ENCODE peak calls at places on chromosomes 5 and 9, in ten cellular contexts. T is C1 segment of cervical spinal cord; R is activated CD8-positive, alpha-beta memory T cell treated with anti-CD3 and anti-CD28 coated beads for 48 hours; A is stimulated activated CD4-positive, alpha-beta T cell treated with anti-CD3 and anti-CD28 coated beads, Interleukin-1b, Interleukin-23, amount 100 ng/mL, for 1 hour; E is RPMI7951; M is GOT3; N is GM12891; I is OCI-LY7; K is activated T-helper 1 cell treated with Interleukin-2 at 50 U/mL for 16 hours; C is esophagus squamous epithelium. L is an unnamed sample.
A peak's percentile ranks its signal among the peaks of the same experiment; 100 is the strongest.

GRCh38 chr9:73132034-73132776 is 19.5 kb upstream of the ANXA1 start:
- DNase-seq in T (peak; percentile 10), R (peak; percentile 16), A (peak; percentile 19), E (peak; percentile 83), M (no peak), N (peak; percentile 9), I (peak; percentile 40), K (peak; percentile 43), C (no peak), L (peak; percentile 53)

GRCh38 chr5:160665460-160665859 is 186.6 kb downstream of the ATP10B start:
- DNase-seq in T (no peak), R (no peak), A (no peak), E (no peak), M (no peak), N (no peak), I (no peak), K (no peak), C (no peak), L (no peak)

GRCh38 chr5:152532714-152533113 is 127.6 kb upstream of the NMUR2 start:
- DNase-seq in T (no peak), R (no peak), A (no peak), E (peak; percentile 39), M (no peak), N (no peak), I (peak; percentile 54), K (no peak), C (no peak), L (no peak)

GRCh38 chr5:33441241-33441844 is 578 bp downstream of the TARS1 start:
- DNase-seq in T (no peak), R (no peak), A (no peak), E (peak; percentile 76), M (no peak), N (no peak), I (peak; percentile 54), K (peak; percentile 7), C (no peak), L (peak; percentile 6)

GRCh38 chr5:2277886-2278285 is 395.2 kb upstream of the IRX4 start:
- DNase-seq in T (no peak), R (no peak), A (no peak), E (no peak), M (no peak), N (no peak), I (no peak), K (no peak), C (no peak), L (no peak)

GRCh38 chr5:179819296-179820126 is 1.2 kb upstream of the SQSTM1 start:
- DNase-seq in T (peak; percentile 56), R (no peak), A (no peak), E (peak; percentile 82), M (peak; percentile 54), N (no peak), I (peak; percentile 47), K (no peak), C (no peak), L (peak; percentile 28)

GRCh38 chr5:113293613-113294340 is 141.0 kb downstream of the TSSK1B start:
- DNase-seq in T (no peak), R (no peak), A (no peak), E (peak; percentile 26), M (no peak), N (peak; percentile 18), I (no peak), K (no peak), C (no peak), L (no peak)

GRCh38 chr5:154587123-154587725 is 109.2 kb upstream of the HAND1 start:
- DNase-seq in T (no peak), R (no peak), A (no peak), E (no peak), M (no peak), N (no peak), I (no peak), K (no peak), C (no peak), L (no peak)

GRCh38 chr5:178340637-178341036 is 108.0 kb upstream of the PHYKPL start:
- DNase-seq in T (no peak), R (no peak), A (no peak), E (no peak), M (no peak), N (no peak), I (no peak), K (no peak), C (no peak), L (no peak)

GRCh38 chr9:72947987-72948465 is 4.8 kb downstream of the ALDH1A1 start:
- DNase-seq in T (no peak), R (no peak), A (no peak), E (no peak), M (no peak), N (no peak), I (no peak), K (no peak), C (no peak), L (no peak)

GRCh38 chr9:88090151-88090581 is 48.1 kb downstream of the SPATA31C2 start:
- DNase-seq in T (no peak), R (no peak), A (no peak), E (peak; percentile 22), M (no peak), N (no peak), I (no peak), K (no peak), C (no peak), L (no peak)

GRCh38 chr5:72326298-72326649 is 6.1 kb downstream of the PTCD2 start:
- DNase-seq in T (no peak), R (no peak), A (no peak), E (no peak), M (no peak), N (no peak), I (no peak), K (no peak), C (no peak), L (no peak)

GRCh38 chr9:92293075-92293354 is 482 bp downstream of the IARS1 start:
- DNase-seq in T (no peak), R (no peak), A (no peak), E (no peak), M (no peak), N (no peak), I (peak; percentile 17), K (no peak), C (no peak), L (no peak)

GRCh38 chr9:3863686-3864085 is 337.9 kb upstream of the RFX3 start:
- DNase-seq in T (no peak), R (no peak), A (no peak), E (no peak), M (no peak), N (no peak), I (no peak), K (no peak), C (no peak), L (no peak)

GRCh38 chr9:83430681-83431080 is 107.5 kb downstream of the FRMD3 start:
- DNase-seq in T (no peak), R (no peak), A (no peak), E (no peak), M (no peak), N (no peak), I (no peak), K (no peak), C (no peak), L (no peak)

GRCh38 chr5:31213676-31214638 is 20.5 kb downstream of the CDH6 start:
- DNase-seq in T (no peak), R (no peak), A (no peak), E (no peak), M (no peak), N (no peak), I (no peak), K (no peak), C (no peak), L (no peak)

GRCh38 chr9:14887149-14887548 is 23.1 kb downstream of the FREM1 start:
- DNase-seq in T (no peak), R (no peak), A (no peak), E (no peak), M (no peak), N (no peak), I (no peak), K (no peak), C (no peak), L (no peak)

GRCh38 chr9:128862401-128862851 is 19.3 kb downstream of the KYAT1 start:
- DNase-seq in T (no peak), R (no peak), A (no peak), E (no peak), M (no peak), N (no peak), I (no peak), K (no peak), C (no peak), L (no peak)

GRCh38 chr5:57302164-57302563 is 128.3 kb downstream of the GPBP1 start:
- DNase-seq in T (no peak), R (no peak), A (no peak), E (peak; percentile 89), M (no peak), N (no peak), I (no peak), K (no peak), C (no peak), L (peak; percentile 14)

GRCh38 chr5:30605693-30606268 is 587.7 kb upstream of the CDH6 start:
- DNase-seq in T (no peak), R (no peak), A (no peak), E (no peak), M (no peak), N (no peak), I (no peak), K (no peak), C (no peak), L (no peak)

GRCh38 chr5:32042571-32042970 is 131.5 kb downstream of the GOLPH3 start:
- DNase-seq in T (no peak), R (no peak), A (no peak), E (peak; percentile 86), M (no peak), N (no peak), I (no peak), K (no peak), C (no peak), L (no peak)

GRCh38 chr9:106287108-106287631 is 575.8 kb upstream of the ZNF462 start:
- DNase-seq in T (no peak), R (no peak), A (no peak), E (peak; percentile 84), M (no peak), N (no peak), I (no peak), K (no peak), C (no peak), L (no peak)

GRCh38 chr5:102450313-102450990 is 48.3 kb downstream of the SLCO6A1 start:
- DNase-seq in T (no peak), R (no peak), A (no peak), E (peak; percentile 71), M (no peak), N (no peak), I (no peak), K (no peak), C (no peak), L (no peak)

GRCh38 chr5:146644811-146645210 is 128.8 kb upstream of the GPR151 start:
- DNase-seq in T (no peak), R (no peak), A (no peak), E (no peak), M (no peak), N (no peak), I (no peak), K (no peak), C (no peak), L (no peak)

GRCh38 chr5:109316631-109317030 is 93.1 kb downstream of the PJA2 start:
- DNase-seq in T (no peak), R (no peak), A (no peak), E (peak; percentile 53), M (no peak), N (no peak), I (no peak), K (no peak), C (no peak), L (no peak)

GRCh38 chr9:136050706-136051567 is 44.2 kb downstream of the NACC2 start:
- DNase-seq in T (no peak), R (no peak), A (no peak), E (no peak), M (no peak), N (peak; percentile 30), I (no peak), K (no peak), C (no peak), L (no peak)

GRCh38 chr5:160339406-160340140 is 27.2 kb upstream of the CCNJL start:
- DNase-seq in T (no peak), R (no peak), A (no peak), E (no peak), M (no peak), N (no peak), I (no peak), K (no peak), C (no peak), L (no peak)

GRCh38 chr5:68290260-68290674 is 74.7 kb downstream of the PIK3R1 start:
- DNase-seq in T (no peak), R (no peak), A (no peak), E (no peak), M (no peak), N (no peak), I (no peak), K (no peak), C (no peak), L (no peak)

L was measured in activated effector memory CD4-positive, alpha-beta T cell treated with Interleukin-2 at 50 U/mL for 16 hours.